ENCODE peak calls at places on chromosomes 12 and 14, in four cellular contexts. D is stomach; I is RPMI8226; R is stimulated activated CD4-positive, alpha-beta T cell treated with anti-CD3 and anti-CD28 coated beads, Interleukin-2, amount 100 ng/mL, for 24 hours. F is an unnamed sample.

GRCh38 chr12:67887065-67887464 is 102.2 kb upstream of the IFNG-AS1 start:
- DNase-seq in D (no peak), R (no peak), I (no peak), F (no peak)

GRCh38 chr12:65449400-65449799 is 170.9 kb downstream of the MSRB3 start:
- DNase-seq in D (no peak), R (no peak), I (no peak), F (no peak)

GRCh38 chr14:102192840-102193502 is 53.3 kb downstream of the WDR20 start:
- DNase-seq in R (no peak), D (no peak), I (no peak), F (peak)

GRCh38 chr12:20616093-20616492 is 79.0 kb upstream of the SLCO1C1 start:
- DNase-seq in R (no peak), I (no peak), D (no peak), F (no peak)

GRCh38 chr12:12379831-12380730 is 23.2 kb downstream of the BORCS5 start:
- DNase-seq in I (no peak), R (no peak), D (no peak), F (no peak)

GRCh38 chr12:121799842-121800693 is 3.7 kb upstream of the SETD1B start:
- DNase-seq in D (peak), R (peak), I (peak), F (peak)

GRCh38 chr14:48748151-48748550 is 838.0 kb downstream of the RPS29 start:
- DNase-seq in R (no peak), D (no peak), I (no peak), F (no peak)

GRCh38 chr14:68591786-68592185 is 201.1 kb downstream of the ZFP36L1 start:
- DNase-seq in R (no peak), I (no peak), D (no peak), F (no peak)

GRCh38 chr12:100199023-100199346 is 1.6 kb upstream of the ACTR6 start:
- DNase-seq in D (no peak), I (peak), R (no peak), F (no peak)

GRCh38 chr14:106308839-106309389 is 782.5 kb downstream of the TMEM121 start:
- DNase-seq in I (no peak), R (peak), D (peak), F (peak)

GRCh38 chr14:105927661-105928060 is 401.3 kb downstream of the TMEM121 start:
- DNase-seq in I (no peak), R (no peak), D (no peak), F (no peak)

GRCh38 chr14:38110258-38110657 is 97.4 kb upstream of the SSTR1 start:
- DNase-seq in I (no peak), D (no peak), R (no peak), F (no peak)

GRCh38 chr14:99636487-99636886 is 8.4 kb upstream of the HHIPL1 start:
- DNase-seq in D (no peak), R (no peak), I (peak), F (no peak)

GRCh38 chr14:58864751-58865519 is 227.2 kb downstream of the DACT1 start:
- DNase-seq in R (no peak), D (no peak), I (no peak), F (no peak)

GRCh38 chr12:132131952-132132351 is 12.2 kb downstream of the DDX51 start:
- DNase-seq in I (no peak), D (no peak), R (no peak), F (no peak)

GRCh38 chr14:50736932-50737419 is 68.9 kb upstream of the SAV1 start:
- DNase-seq in I (no peak), D (no peak), R (peak), F (no peak)

GRCh38 chr14:33026850-33027420 is 88.3 kb downstream of the NPAS3 start:
- DNase-seq in D (no peak), R (no peak), I (no peak), F (no peak)

GRCh38 chr12:28209782-28210181 is 19.5 kb downstream of the CCDC91 start:
- DNase-seq in I (no peak), R (no peak), D (no peak), F (peak)

GRCh38 chr14:92531151-92531873 is 17.7 kb downstream of the RIN3 start:
- DNase-seq in R (peak), D (no peak), I (no peak), F (no peak)

GRCh38 chr12:66405395-66405794 is 103.1 kb downstream of the HELB start:
- DNase-seq in D (no peak), R (no peak), I (no peak), F (no peak)

GRCh38 chr12:52164624-52165023 is 27.2 kb downstream of the KRT80 start:
- DNase-seq in D (no peak), R (no peak), I (no peak), F (no peak)

GRCh38 chr12:106281056-106281782 is 21.3 kb upstream of the TCP11L2 start:
- DNase-seq in D (no peak), I (no peak), R (no peak), F (no peak)

GRCh38 chr12:118189761-118190181 is 53.8 kb downstream of the PEBP1 start:
- DNase-seq in I (no peak), R (no peak), D (no peak), F (peak)

GRCh38 chr14:22370084-22370847 is 218.8 kb downstream of the DAD1 start:
- DNase-seq in D (peak), I (no peak), R (no peak), F (no peak)

GRCh38 chr12:128796439-128797118 is 27.2 kb downstream of the SLC15A4 start:
- DNase-seq in I (no peak), D (no peak), R (no peak), F (no peak)

GRCh38 chr12:82383930-82384513 is 25.7 kb downstream of the METTL25 start:
- DNase-seq in R (no peak), I (peak), D (no peak), F (no peak)

GRCh38 chr14:36508418-36509051 is 11.5 kb downstream of the NKX2-1 start:
- DNase-seq in D (no peak), I (no peak), R (no peak), F (peak)

GRCh38 chr14:103880986-103881926 is 33.9 kb upstream of the PPP1R13B start:
- DNase-seq in I (peak), D (peak), R (no peak), F (no peak)

GRCh38 chr12:132570635-132571034 is 39.7 kb downstream of the LRCOL1 start:
- DNase-seq in D (no peak), R (no peak), I (no peak), F (no peak)

GRCh38 chr14:58783801-58784511 is 146.2 kb downstream of the DACT1 start:
- DNase-seq in R (no peak), I (no peak), D (no peak), F (no peak)

GRCh38 chr12:4962539-4963486 is 53.1 kb downstream of the KCNA1 start:
- DNase-seq in D (no peak), I (peak), R (no peak), F (no peak)

GRCh38 chr12:108843187-108843586 is 14.2 kb downstream of the SSH1 start:
- DNase-seq in R (no peak), I (no peak), D (no peak), F (no peak)

GRCh38 chr14:97446087-97446486 is 648.9 kb downstream of the VRK1 start:
- DNase-seq in D (no peak), I (no peak), R (no peak), F (no peak)

GRCh38 chr12:14310866-14311265 is 54.6 kb upstream of the ATF7IP start:
- DNase-seq in R (no peak), I (peak), D (no peak), F (no peak)

GRCh38 chr12:10285919-10286318 is 21.8 kb upstream of the KLRD1 start:
- DNase-seq in R (peak), I (peak), D (no peak), F (no peak)

GRCh38 chr12:21940972-21941521 is at the start of gene ABCC9:
- DNase-seq in D (peak), I (no peak), R (peak), F (peak)

GRCh38 chr14:63766616-63767015 is 38.8 kb upstream of the SGPP1 start:
- DNase-seq in I (no peak), R (no peak), D (no peak), F (peak)

GRCh38 chr12:106296179-106296877 is 6.2 kb upstream of the TCP11L2 start:
- DNase-seq in R (no peak), I (no peak), D (no peak), F (no peak)

GRCh38 chr14:37170993-37171392 is 1.4 kb downstream of the SLC25A21 start:
- DNase-seq in R (no peak), D (no peak), I (no peak), F (no peak)

GRCh38 chr14:92794547-92794941 is 439 bp downstream of the GOLGA5 start:
- DNase-seq in I (no peak), R (no peak), D (no peak), F (peak)

F was measured in neural progenitor cell.